ENCODE peak calls at places on chromosomes 12 and 14, in six cellular contexts. One of them, this sample, is unnamed. For H3K36me3, the result is how much of the 10 kb centered on the place peaks cover.

GRCh38 chr12:23952071-23952470 is 2.6 kb upstream of the SOX5 start:
- DNase-seq in tibial nerve: no peak
- DNase-seq in adipocyte: no peak
- DNase-seq in kidney: no peak
- DNase-seq in PC-3: no peak
- DNase-seq in brain microvascular endothelial cell: no peak
- DNase-seq in this sample: no peak

GRCh38 chr14:92553456-92553855 is 39.9 kb downstream of the RIN3 start:
- DNase-seq in kidney: no peak
- DNase-seq in adipocyte: peak
- DNase-seq in tibial nerve: no peak
- DNase-seq in brain microvascular endothelial cell: peak
- DNase-seq in PC-3: no peak
- DNase-seq in this sample: no peak

GRCh38 chr12:90280564-90281058 is 572.0 kb upstream of the ATP2B1 start:
- DNase-seq in kidney: no peak
- DNase-seq in brain microvascular endothelial cell: peak
- DNase-seq in PC-3: no peak
- DNase-seq in adipocyte: no peak
- DNase-seq in tibial nerve: no peak
- DNase-seq in this sample: no peak

GRCh38 chr12:131438874-131439273 is 272.0 kb upstream of the SFSWAP start:
- DNase-seq in adipocyte: no peak
- DNase-seq in PC-3: no peak
- DNase-seq in kidney: no peak
- DNase-seq in brain microvascular endothelial cell: no peak
- DNase-seq in tibial nerve: no peak
- DNase-seq in this sample: no peak

GRCh38 chr14:103057028-103057371 is 349 bp downstream of the CDC42BPB start:
- DNase-seq in brain microvascular endothelial cell: no peak
- DNase-seq in tibial nerve: no peak
- DNase-seq in PC-3: no peak
- DNase-seq in adipocyte: no peak
- DNase-seq in kidney: peak
- DNase-seq in this sample: no peak

GRCh38 chr14:22339277-22339676 is 249.7 kb downstream of the DAD1 start:
- DNase-seq in adipocyte: no peak
- DNase-seq in kidney: no peak
- DNase-seq in brain microvascular endothelial cell: peak
- DNase-seq in tibial nerve: peak
- DNase-seq in PC-3: no peak
- DNase-seq in this sample: peak

GRCh38 chr12:94558612-94559011 is 91.7 kb downstream of the TMCC3 start:
- DNase-seq in adipocyte: no peak
- DNase-seq in PC-3: no peak
- DNase-seq in kidney: no peak
- DNase-seq in tibial nerve: no peak
- DNase-seq in brain microvascular endothelial cell: no peak
- DNase-seq in this sample: no peak

GRCh38 chr12:62426095-62426488 is 40.5 kb upstream of the MON2 start:
- DNase-seq in adipocyte: no peak
- DNase-seq in PC-3: no peak
- DNase-seq in kidney: no peak
- DNase-seq in brain microvascular endothelial cell: peak
- DNase-seq in tibial nerve: no peak
- DNase-seq in this sample: no peak

GRCh38 chr12:120640840-120641833 is 711 bp downstream of the CABP1 start:
- DNase-seq in tibial nerve: no peak
- DNase-seq in kidney: peak
- DNase-seq in PC-3: peak
- DNase-seq in adipocyte: peak
- DNase-seq in brain microvascular endothelial cell: peak
- DNase-seq in this sample: peak

GRCh38 chr12:89326260-89327040 is 25.9 kb downstream of the DUSP6 start:
- DNase-seq in PC-3: no peak
- DNase-seq in tibial nerve: no peak
- DNase-seq in adipocyte: no peak
- DNase-seq in brain microvascular endothelial cell: no peak
- DNase-seq in kidney: peak
- DNase-seq in this sample: no peak

GRCh38 chr14:103905861-103906456 is 22.3 kb upstream of the TDRD9 start:
- DNase-seq in adipocyte: no peak
- DNase-seq in tibial nerve: no peak
- DNase-seq in kidney: peak
- DNase-seq in brain microvascular endothelial cell: no peak
- DNase-seq in PC-3: no peak
- DNase-seq in this sample: no peak

GRCh38 chr14:80987235-80988032 is 32.0 kb downstream of the TSHR start:
- DNase-seq in kidney: no peak
- DNase-seq in PC-3: peak
- DNase-seq in tibial nerve: peak
- DNase-seq in adipocyte: peak
- DNase-seq in brain microvascular endothelial cell: peak
- DNase-seq in this sample: peak

GRCh38 chr12:113231275-113232231 is 10.3 kb downstream of the TPCN1 start:
- DNase-seq in tibial nerve: no peak
- DNase-seq in kidney: peak
- DNase-seq in brain microvascular endothelial cell: peak
- DNase-seq in adipocyte: no peak
- DNase-seq in PC-3: no peak
- DNase-seq in this sample: no peak

GRCh38 chr12:113269257-113269943 is 48.1 kb downstream of the TPCN1 start:
- DNase-seq in adipocyte: no peak
- DNase-seq in kidney: no peak
- DNase-seq in PC-3: no peak
- DNase-seq in brain microvascular endothelial cell: no peak
- DNase-seq in tibial nerve: no peak
- DNase-seq in this sample: no peak

GRCh38 chr12:26153421-26154154 is 28.8 kb upstream of the BHLHE41 start:
- DNase-seq in tibial nerve: no peak
- DNase-seq in kidney: no peak
- DNase-seq in adipocyte: peak
- DNase-seq in PC-3: peak
- DNase-seq in brain microvascular endothelial cell: peak
- DNase-seq in this sample: no peak

GRCh38 chr12:55748230-55748993 is 5.5 kb downstream of the GDF11 start:
- DNase-seq in PC-3: no peak
- DNase-seq in adipocyte: no peak
- DNase-seq in brain microvascular endothelial cell: no peak
- DNase-seq in kidney: no peak
- DNase-seq in tibial nerve: no peak
- DNase-seq in this sample: no peak

GRCh38 chr14:75132374-75133086 is 5.7 kb upstream of the NEK9 start:
- DNase-seq in adipocyte: peak
- DNase-seq in brain microvascular endothelial cell: peak
- DNase-seq in tibial nerve: peak
- DNase-seq in kidney: no peak
- DNase-seq in PC-3: peak
- DNase-seq in this sample: peak

GRCh38 chr14:75138492-75138891 is 11.6 kb upstream of the NEK9 start:
- DNase-seq in tibial nerve: no peak
- DNase-seq in brain microvascular endothelial cell: no peak
- DNase-seq in adipocyte: no peak
- DNase-seq in PC-3: no peak
- DNase-seq in kidney: no peak
- DNase-seq in this sample: no peak

GRCh38 chr14:75133597-75133996 is 6.7 kb upstream of the NEK9 start:
- DNase-seq in adipocyte: no peak
- DNase-seq in brain microvascular endothelial cell: no peak
- DNase-seq in kidney: no peak
- DNase-seq in PC-3: no peak
- DNase-seq in tibial nerve: no peak
- DNase-seq in this sample: no peak

GRCh38 chr14:75139185-75139584 is 12.3 kb upstream of the NEK9 start:
- DNase-seq in adipocyte: no peak
- DNase-seq in PC-3: no peak
- DNase-seq in kidney: no peak
- DNase-seq in tibial nerve: no peak
- DNase-seq in brain microvascular endothelial cell: no peak
- DNase-seq in this sample: no peak

DNA sequence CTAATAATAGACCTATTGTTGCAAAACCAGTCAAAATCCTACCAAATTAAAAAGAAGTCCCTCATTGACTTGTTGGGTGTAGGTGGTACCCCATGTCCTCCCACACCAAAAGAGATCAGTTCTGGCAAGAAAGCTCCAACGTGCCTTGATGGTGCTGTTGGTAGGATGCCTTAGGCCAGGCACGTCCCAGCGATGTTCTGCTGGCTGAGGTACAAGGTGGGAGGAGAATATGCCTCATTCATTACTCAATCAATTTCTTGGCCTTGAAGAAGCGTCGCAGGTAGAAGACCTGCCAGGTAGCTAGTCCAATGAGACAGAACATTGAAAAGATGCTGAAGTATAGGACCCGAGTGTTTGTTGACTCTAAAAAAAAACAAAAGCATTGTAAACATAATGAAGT is 7.8 kb upstream of the NEK9 start:
- DNase-seq in tibial nerve: no peak
- DNase-seq in adipocyte: no peak
- DNase-seq in PC-3: no peak
- DNase-seq in kidney: no peak
- DNase-seq in brain microvascular endothelial cell: no peak
- DNase-seq in this sample: no peak
- H3K36me3 ChIP-seq in tibial nerve: under half
- H3K36me3 ChIP-seq in adipocyte: under half
- H3K36me3 ChIP-seq in PC-3: under half
- H3K36me3 ChIP-seq in kidney: under half
- H3K36me3 ChIP-seq in brain microvascular endothelial cell: under half
- H3K36me3 ChIP-seq in this sample: under half

DNA sequence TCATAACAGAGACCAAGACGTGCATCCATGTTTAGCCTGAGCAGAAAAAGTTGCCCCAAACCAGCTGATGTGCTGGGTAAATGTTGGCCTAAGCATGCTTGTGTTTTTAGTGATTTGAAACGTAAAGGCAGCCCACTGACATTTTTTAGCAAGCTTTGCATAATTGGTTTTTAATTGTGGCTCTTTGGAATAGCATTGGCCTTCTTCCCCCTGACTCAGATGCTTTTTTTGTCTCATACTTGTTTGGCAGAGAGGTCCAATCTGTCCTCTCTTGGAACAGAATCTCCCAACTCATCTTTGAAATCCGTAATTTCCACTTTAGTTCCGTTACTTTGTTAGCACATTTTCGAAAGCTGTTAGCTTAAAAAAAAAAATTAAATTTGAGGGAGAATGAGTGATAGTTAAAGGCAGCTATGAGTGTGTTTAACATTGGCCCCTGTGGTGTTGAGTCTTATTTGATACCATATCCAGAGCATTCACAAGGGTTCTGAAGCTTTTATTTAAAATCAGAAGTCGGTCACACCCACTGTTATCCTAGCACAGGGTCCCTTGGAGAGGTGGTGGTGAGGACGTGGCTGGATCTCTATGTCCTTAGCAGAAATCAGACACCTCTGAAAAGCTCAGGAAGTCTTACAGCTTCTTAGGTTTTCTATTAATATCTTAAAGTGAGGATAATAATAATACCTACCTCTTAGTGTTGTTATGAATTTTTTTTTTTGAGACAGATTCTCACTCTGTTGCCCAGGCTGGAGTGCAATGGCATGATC is 15.6 kb downstream of the JDP2 start:
- DNase-seq in brain microvascular endothelial cell: no peak
- DNase-seq in tibial nerve: no peak
- DNase-seq in PC-3: no peak
- DNase-seq in kidney: no peak
- DNase-seq in adipocyte: no peak
- DNase-seq in this sample: no peak
- H3K36me3 ChIP-seq in brain microvascular endothelial cell: under half
- H3K36me3 ChIP-seq in tibial nerve: under half
- H3K36me3 ChIP-seq in PC-3: under half
- H3K36me3 ChIP-seq in kidney: under half
- H3K36me3 ChIP-seq in adipocyte: under half
- H3K36me3 ChIP-seq in this sample: under half

GRCh38 chr12:110731479-110731878 is 11.2 kb downstream of the PPP1CC start:
- DNase-seq in PC-3: no peak
- DNase-seq in tibial nerve: no peak
- DNase-seq in brain microvascular endothelial cell: no peak
- DNase-seq in adipocyte: no peak
- DNase-seq in kidney: no peak
- DNase-seq in this sample: no peak

GRCh38 chr12:110737532-110737931 is 5.2 kb downstream of the PPP1CC start:
- DNase-seq in brain microvascular endothelial cell: no peak
- DNase-seq in adipocyte: no peak
- DNase-seq in PC-3: no peak
- DNase-seq in kidney: no peak
- DNase-seq in tibial nerve: no peak
- DNase-seq in this sample: no peak

GRCh38 chr12:110732572-110732971 is 10.1 kb downstream of the PPP1CC start:
- DNase-seq in tibial nerve: no peak
- DNase-seq in kidney: no peak
- DNase-seq in PC-3: no peak
- DNase-seq in adipocyte: no peak
- DNase-seq in brain microvascular endothelial cell: no peak
- DNase-seq in this sample: no peak

GRCh38 chr12:110733857-110734373 is 8.8 kb downstream of the PPP1CC start:
- DNase-seq in tibial nerve: no peak
- DNase-seq in PC-3: no peak
- DNase-seq in brain microvascular endothelial cell: no peak
- DNase-seq in kidney: no peak
- DNase-seq in adipocyte: no peak
- DNase-seq in this sample: no peak

DNA sequence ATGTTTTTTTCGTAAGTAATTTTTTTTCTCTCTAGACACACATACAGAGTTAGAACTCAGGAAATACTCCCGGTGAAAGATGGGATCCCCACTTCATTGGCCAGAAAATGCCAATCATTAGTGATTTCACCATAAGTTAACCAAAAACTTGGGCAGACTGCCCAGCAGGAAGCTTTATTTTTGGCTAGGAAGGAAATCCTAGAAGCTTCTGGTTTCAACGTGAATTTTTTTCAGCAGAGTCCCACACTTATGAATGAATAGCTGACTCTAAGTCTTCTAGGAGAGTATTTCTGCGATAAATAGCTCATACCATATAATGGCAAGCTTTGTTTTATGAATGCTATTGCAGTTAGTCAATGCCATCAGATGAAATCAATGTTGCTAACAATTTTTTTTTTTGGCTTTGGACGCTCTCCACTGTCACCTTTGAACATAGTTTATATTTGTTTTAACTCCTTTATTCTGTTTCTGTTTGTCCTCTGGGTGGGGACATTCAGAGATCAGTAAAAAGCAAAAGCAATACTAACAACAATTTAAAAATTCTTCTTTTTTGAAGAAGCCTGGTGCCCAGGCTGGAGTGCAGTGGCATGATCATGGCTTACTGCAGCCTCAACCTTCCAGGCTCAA is 9.5 kb downstream of the PPP1CC start:
- DNase-seq in kidney: no peak
- DNase-seq in brain microvascular endothelial cell: peak
- DNase-seq in adipocyte: peak
- DNase-seq in tibial nerve: no peak
- DNase-seq in PC-3: no peak
- DNase-seq in this sample: no peak
- H3K36me3 ChIP-seq in kidney: under half
- H3K36me3 ChIP-seq in brain microvascular endothelial cell: under half
- H3K36me3 ChIP-seq in adipocyte: under half
- H3K36me3 ChIP-seq in tibial nerve: under half
- H3K36me3 ChIP-seq in PC-3: half or more
- H3K36me3 ChIP-seq in this sample: under half

DNA sequence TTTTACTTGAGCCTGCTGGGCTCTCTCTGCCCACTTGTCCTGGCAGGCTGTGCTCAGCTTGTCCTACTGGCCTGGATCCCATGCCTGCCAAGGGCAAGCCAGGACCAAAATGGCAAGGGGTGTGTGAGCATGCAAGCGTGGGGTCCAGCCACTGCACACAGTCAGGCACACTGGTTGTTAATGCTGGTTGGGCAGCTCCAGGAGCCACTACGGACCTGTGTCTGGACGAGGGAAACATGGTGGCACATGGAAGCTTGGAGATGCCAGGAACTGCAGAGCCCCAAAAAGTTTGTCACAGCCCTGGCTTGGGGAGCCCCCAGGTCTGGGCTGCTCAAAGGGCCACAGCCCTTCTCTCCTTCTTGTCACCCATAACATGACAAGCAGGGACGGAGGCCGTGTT is 83.8 kb downstream of the ACSS3 start:
- DNase-seq in PC-3: no peak
- DNase-seq in kidney: peak
- DNase-seq in brain microvascular endothelial cell: no peak
- DNase-seq in tibial nerve: no peak
- DNase-seq in adipocyte: no peak
- DNase-seq in this sample: no peak
- H3K36me3 ChIP-seq in PC-3: under half
- H3K36me3 ChIP-seq in kidney: under half
- H3K36me3 ChIP-seq in brain microvascular endothelial cell: under half
- H3K36me3 ChIP-seq in tibial nerve: under half
- H3K36me3 ChIP-seq in adipocyte: under half
- H3K36me3 ChIP-seq in this sample: under half

This sample was measured in lung.